ENCODE peak calls at places on chromosomes 6 and 20, in five cellular contexts. E, C, K, P and F are unnamed samples.

GRCh38 chr6:106535012-106535411 is 94.3 kb downstream of the RTN4IP1 start:
- DNase-seq in E (no peak), C (no peak), K (no peak), P (no peak), F (no peak)

GRCh38 chr20:64030371-64031134 is 5.4 kb upstream of the C20orf204 start:
- DNase-seq in E (no peak), C (no peak), K (no peak), P (no peak), F (no peak)

GRCh38 chr6:95518630-95519227 is 58.6 kb upstream of the MANEA start:
- DNase-seq in E (no peak), C (no peak), K (no peak), P (no peak), F (no peak)

GRCh38 chr6:38095054-38095453 is 275.5 kb downstream of the ZFAND3 start:
- DNase-seq in E (no peak), C (no peak), K (no peak), P (peak), F (no peak)

GRCh38 chr6:45293306-45293705 is 34.8 kb upstream of the RUNX2 start:
- DNase-seq in E (no peak), C (peak), K (no peak), P (no peak), F (peak)

GRCh38 chr20:49132995-49133451 is 55.1 kb downstream of the STAU1 start:
- DNase-seq in E (peak), C (peak), K (no peak), P (peak), F (peak)

GRCh38 chr20:21234816-21235215 is 68.3 kb upstream of the XRN2 start:
- DNase-seq in E (no peak), C (no peak), K (peak), P (no peak), F (no peak)

GRCh38 chr20:61263084-61263695 is 11.1 kb downstream of the CDH4 start:
- DNase-seq in E (no peak), C (no peak), K (no peak), P (peak), F (peak)

GRCh38 chr20:48750941-48751620 is 76.7 kb downstream of the PREX1 start:
- DNase-seq in E (no peak), C (peak), K (no peak), P (peak), F (peak)

GRCh38 chr6:117668736-117669135 is 6.5 kb upstream of the NUS1 start:
- DNase-seq in E (no peak), C (no peak), K (no peak), P (no peak), F (no peak)

GRCh38 chr20:38789503-38790209 is 15.8 kb upstream of the PPP1R16B start:
- DNase-seq in E (no peak), C (no peak), K (peak), P (peak), F (no peak)

GRCh38 chr6:112237644-112238043 is 16.7 kb downstream of the LAMA4 start:
- DNase-seq in E (no peak), C (no peak), K (no peak), P (no peak), F (no peak)

GRCh38 chr6:114271405-114271804 is 71.4 kb downstream of the HS3ST5 start:
- DNase-seq in E (no peak), C (no peak), K (no peak), P (no peak), F (no peak)

GRCh38 chr20:41145821-41146620 is 8.7 kb downstream of the PLCG1 start:
- DNase-seq in E (no peak), C (no peak), K (no peak), P (no peak), F (no peak)

GRCh38 chr6:130211697-130212096 is 11.1 kb downstream of the SAMD3 start:
- DNase-seq in E (no peak), C (no peak), K (no peak), P (no peak), F (no peak)

GRCh38 chr6:130215526-130215925 is 7.2 kb downstream of the SAMD3 start:
- DNase-seq in E (no peak), C (peak), K (no peak), P (peak), F (peak)

GRCh38 chr6:130216630-130217029 is 6.1 kb downstream of the SAMD3 start:
- DNase-seq in E (no peak), C (no peak), K (no peak), P (peak), F (peak)

GRCh38 chr6:130207979-130208649 is 14.6 kb downstream of the SAMD3 start:
- DNase-seq in E (no peak), C (no peak), K (no peak), P (no peak), F (no peak)

GRCh38 chr6:130212215-130212874 is 10.4 kb downstream of the SAMD3 start:
- DNase-seq in E (no peak), C (no peak), K (no peak), P (peak), F (no peak)
- H3K4me3 ChIP-seq in E (no peak), C (no peak), K (no peak), P (no peak), F (peak)

DNA sequence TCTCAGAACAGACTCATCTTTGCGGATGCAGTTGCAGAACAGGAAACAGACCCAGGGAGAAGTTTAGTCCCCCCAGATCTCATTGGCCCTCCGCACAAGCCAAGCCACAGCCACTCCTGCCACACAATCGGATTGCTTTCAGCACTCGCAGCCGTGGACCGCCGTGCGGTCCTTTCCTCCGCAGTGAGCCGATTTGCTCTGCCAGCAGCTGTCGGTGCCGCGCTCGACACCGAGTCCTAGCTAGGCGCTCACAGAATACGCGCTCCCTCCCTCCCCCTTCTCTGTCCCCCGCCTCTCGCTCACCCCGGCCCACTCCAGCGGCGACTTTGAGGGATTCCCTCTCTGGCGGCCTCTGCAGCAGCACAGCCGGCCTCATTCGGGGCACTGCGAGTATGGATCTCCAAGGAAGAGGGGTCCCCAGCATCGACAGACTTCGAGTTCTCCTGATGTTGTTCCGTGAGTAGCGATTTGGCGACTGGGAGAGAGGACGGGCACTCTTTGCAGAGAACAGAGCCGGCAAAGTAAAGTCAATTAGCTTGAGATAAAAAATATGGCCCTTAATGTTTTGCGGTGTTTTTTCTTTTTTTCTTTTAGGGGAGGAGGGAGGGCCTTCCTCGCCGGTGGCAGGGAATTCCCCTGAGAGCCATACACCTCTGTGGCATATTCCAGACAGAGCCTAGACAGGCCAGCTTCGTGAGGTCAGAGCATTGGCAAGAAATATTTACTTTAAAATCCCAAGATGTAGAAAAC is at the start of gene LAMP5:
- DNase-seq in E (no peak), C (peak), K (no peak), P (peak), F (no peak)
- H3K4me3 ChIP-seq in E (peak), C (peak), K (no peak), P (no peak), F (no peak)

GRCh38 chr6:28888097-28888496 is 35.7 kb downstream of the TRIM27 start:
- DNase-seq in E (no peak), C (no peak), K (no peak), P (no peak), F (no peak)

GRCh38 chr6:28880894-28881780 is 42.6 kb downstream of the TRIM27 start:
- DNase-seq in E (no peak), C (peak), K (no peak), P (peak), F (peak)

GRCh38 chr6:28880519-28880893 is 43.3 kb downstream of the TRIM27 start:
- DNase-seq in E (no peak), C (no peak), K (no peak), P (no peak), F (no peak)

GRCh38 chr6:28884423-28885148 is 39.2 kb downstream of the TRIM27 start:
- DNase-seq in E (no peak), C (peak), K (no peak), P (no peak), F (peak)

DNA sequence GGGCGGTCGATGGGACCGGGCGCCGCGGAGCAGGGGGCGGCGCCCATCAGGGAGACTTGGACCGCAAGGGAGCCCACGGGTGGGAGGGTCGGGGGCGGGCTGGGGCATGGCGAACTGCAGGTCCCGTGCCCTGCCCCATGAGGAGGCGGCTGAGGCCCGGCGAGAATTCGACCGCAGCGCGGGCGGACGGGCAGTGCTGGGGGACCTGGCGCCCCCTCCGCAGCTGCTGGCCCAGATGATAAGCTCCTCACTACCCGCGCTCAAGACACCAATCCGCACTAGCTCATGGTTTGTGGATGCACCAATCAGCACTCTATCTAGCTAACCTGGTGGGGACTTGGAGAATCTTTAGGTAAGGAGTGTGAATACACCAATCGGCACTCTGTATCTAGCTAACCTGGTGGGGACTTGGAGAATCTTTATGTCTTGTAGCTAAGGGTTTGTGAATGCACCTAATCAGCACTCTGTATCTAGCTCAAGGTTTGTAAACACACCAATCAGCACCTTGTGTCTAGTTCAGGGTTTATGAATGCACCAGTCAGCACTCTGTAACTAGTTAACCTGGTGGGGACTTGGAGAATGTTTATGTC is 38.5 kb downstream of the TRIM27 start:
- DNase-seq in E (no peak), C (no peak), K (no peak), P (no peak), F (no peak)
- H3K4me3 ChIP-seq in E (no peak), C (no peak), K (no peak), P (no peak), F (peak)

DNA sequence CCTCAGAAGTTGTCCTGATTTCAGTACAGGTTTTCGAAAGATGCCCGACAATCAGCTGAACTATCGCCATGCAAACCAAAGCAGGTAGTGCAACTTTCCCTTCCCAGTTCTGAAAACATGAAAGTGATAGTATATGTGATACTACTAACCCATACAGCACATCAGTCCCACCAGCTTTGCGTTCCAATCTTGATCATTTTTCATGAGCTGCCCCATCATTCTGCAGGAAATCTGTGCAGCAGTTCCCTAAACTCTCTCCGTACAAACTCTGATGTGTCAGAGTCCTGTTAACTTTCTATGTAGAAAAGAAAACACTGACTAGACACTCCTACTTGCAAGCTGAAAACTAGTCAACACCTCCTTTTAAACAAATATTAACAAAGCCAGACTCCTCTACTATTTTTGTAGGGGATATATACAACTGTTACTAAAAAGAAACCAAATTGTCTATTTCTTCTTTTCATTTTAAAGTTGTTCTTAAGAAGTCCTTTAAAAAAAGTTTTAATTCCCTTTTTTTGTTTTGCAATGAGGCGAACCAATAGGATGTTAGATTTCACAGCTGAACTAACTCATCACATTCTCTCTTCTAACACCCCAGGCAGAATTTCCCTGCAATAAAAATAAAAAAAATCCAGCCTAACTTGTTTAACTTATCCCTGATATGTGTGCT is 99.6 kb upstream of the DST start:
- DNase-seq in E (no peak), C (peak), K (no peak), P (no peak), F (no peak)
- H3K4me3 ChIP-seq in E (peak), C (peak), K (no peak), P (no peak), F (no peak)

GRCh38 chr6:116012966-116013365 is 47.7 kb downstream of the FRK start:
- DNase-seq in E (no peak), C (no peak), K (no peak), P (no peak), F (no peak)

GRCh38 chr6:116010400-116011095 is 50.1 kb downstream of the FRK start:
- DNase-seq in E (no peak), C (peak), K (peak), P (peak), F (peak)

GRCh38 chr6:116011520-116011919 is 49.2 kb downstream of the FRK start:
- DNase-seq in E (peak), C (peak), K (no peak), P (no peak), F (no peak)

GRCh38 chr6:116012471-116012949 is 48.2 kb downstream of the FRK start:
- DNase-seq in E (no peak), C (no peak), K (no peak), P (no peak), F (no peak)

DNA sequence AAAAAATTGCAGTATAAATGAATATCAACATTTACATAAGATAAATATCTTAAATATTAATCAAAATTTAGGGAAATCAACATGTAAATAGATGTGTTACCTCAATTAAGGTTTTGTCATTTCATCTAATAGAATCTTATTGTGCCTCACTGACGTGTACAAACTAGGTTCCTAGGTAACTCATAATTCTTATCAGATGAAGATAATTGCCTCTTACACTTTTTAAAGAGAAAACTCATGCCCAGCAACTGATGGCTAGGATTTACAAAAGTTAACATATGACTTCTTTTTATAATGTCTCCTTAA is 49.6 kb downstream of the FRK start:
- DNase-seq in E (no peak), C (no peak), K (no peak), P (no peak), F (no peak)
- H3K4me3 ChIP-seq in E (peak), C (no peak), K (no peak), P (no peak), F (no peak)